ENCODE peak calls at places on chromosomes 13 and 19, in seven cellular contexts. I is prostate gland, P is transverse colon, Z is upper lobe of left lung, Q is K562, J is HCT116, H is endothelial cell of umbilical vein. Y is an unnamed sample.
A peak's percentile ranks its signal among the peaks of the same experiment; 100 is the strongest.

GRCh38 chr13:30376426-30377311 is 45.6 kb upstream of the UBE2L5 start:
- DNase-seq in I (no peak), P (peak; percentile 67), Z (no peak), Q (no peak), J (no peak), H (no peak), Y (no peak)

GRCh38 chr19:2663920-2664571 is 38.4 kb downstream of the GNG7 start:
- DNase-seq in I (no peak), P (peak; percentile 80), Z (no peak), Q (peak; percentile 24), J (no peak), H (no peak), Y (no peak)

GRCh38 chr19:42244452-42245220 is 2.2 kb upstream of the GSK3A start:
- DNase-seq in I (peak; percentile 93), P (peak; percentile 94), Z (peak; percentile 97), Q (peak; percentile 98), J (peak; percentile 93), H (peak; percentile 96), Y (peak; percentile 95)

GRCh38 chr19:3360494-3361383 is 5.6 kb upstream of the NFIC start:
- DNase-seq in I (peak; percentile 61), P (peak; percentile 74), Z (peak; percentile 93), Q (peak; percentile 85), J (no peak), H (peak; percentile 47), Y (peak; percentile 94)

GRCh38 chr13:104577029-104577820 is 1511.0 kb upstream of the SLC10A2 start:
- DNase-seq in I (no peak), P (no peak), Z (no peak), Q (no peak), J (no peak), H (no peak), Y (no peak)

GRCh38 chr19:27792576-27793127 is 1420.3 kb downstream of the UQCRFS1 start:
- DNase-seq in I (no peak), P (no peak), Z (no peak), Q (no peak), J (no peak), H (peak; percentile 2), Y (no peak)

GRCh38 chr13:113926951-113927660 is 46.8 kb downstream of the C13orf46 start:
- DNase-seq in I (no peak), P (no peak), Z (no peak), Q (no peak), J (no peak), H (no peak), Y (no peak)

GRCh38 chr13:112229992-112230872 is 145.9 kb upstream of the SPACA7 start:
- DNase-seq in I (no peak), P (no peak), Z (no peak), Q (no peak), J (no peak), H (no peak), Y (no peak)

GRCh38 chr13:93476175-93476574 is 249.6 kb downstream of the GPC6 start:
- DNase-seq in I (no peak), P (no peak), Z (no peak), Q (no peak), J (no peak), H (no peak), Y (no peak)

GRCh38 chr13:30698488-30699005 is 36.8 kb upstream of the ALOX5AP start:
- DNase-seq in I (no peak), P (no peak), Z (peak; percentile 33), Q (no peak), J (no peak), H (no peak), Y (no peak)

GRCh38 chr13:95536629-95537241 is 15.8 kb upstream of the CLDN10 start:
- DNase-seq in I (no peak), P (no peak), Z (no peak), Q (peak; percentile 11), J (peak; percentile 15), H (peak; percentile 62), Y (no peak)

GRCh38 chr13:35979378-35979911 is 151.7 kb downstream of the DCLK1 start:
- DNase-seq in I (no peak), P (peak; percentile 45), Z (no peak), Q (no peak), J (no peak), H (peak; percentile 39), Y (peak; percentile 94)

GRCh38 chr19:45154064-45154827 is 6.5 kb downstream of the NKPD1 start:
- DNase-seq in I (no peak), P (no peak), Z (no peak), Q (peak; percentile 86), J (peak; percentile 92), H (peak; percentile 13), Y (no peak)

GRCh38 chr19:55070755-55071502 is 4.7 kb upstream of the EPS8L1 start:
- DNase-seq in I (peak; percentile 36), P (peak; percentile 86), Z (no peak), Q (peak; percentile 67), J (peak; percentile 89), H (no peak), Y (no peak)

GRCh38 chr13:33123066-33123940 is 107.1 kb downstream of the KL start:
- DNase-seq in I (no peak), P (no peak), Z (no peak), Q (no peak), J (no peak), H (peak; percentile 65), Y (peak; percentile 81)

GRCh38 chr13:50386527-50387123 is 371.4 kb downstream of the KCNRG start:
- DNase-seq in I (no peak), P (no peak), Z (peak; percentile 34), Q (no peak), J (no peak), H (peak; percentile 71), Y (no peak)

DNA sequence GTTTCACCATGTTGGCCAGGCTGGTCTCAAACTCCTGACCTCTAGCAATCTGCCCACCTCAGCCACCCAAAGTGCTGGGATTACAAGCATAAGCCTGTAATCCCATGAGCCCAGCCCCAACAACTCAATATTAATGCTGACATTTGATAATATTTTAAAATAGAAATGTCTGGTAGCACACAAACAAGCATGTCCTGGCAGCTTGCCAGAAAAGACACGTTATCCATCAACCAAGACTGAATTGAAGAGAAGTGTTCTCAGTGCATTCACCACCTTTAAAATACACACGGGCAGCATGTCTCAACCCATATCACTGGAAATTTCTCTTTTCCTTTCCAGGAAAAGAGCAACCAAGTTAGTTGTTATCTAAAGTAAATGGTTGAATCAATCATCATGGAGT is 25.2 kb downstream of the LHFPL6 start:
- DNase-seq in I (no peak), P (no peak), Z (no peak), Q (no peak), J (no peak), H (no peak), Y (no peak)
- TF ChIP-seq POLR2AphosphoS5 in I (no peak), P (no peak), Z (no peak), Q (no peak), J (no peak), H (no peak), Y (no peak)

DNA sequence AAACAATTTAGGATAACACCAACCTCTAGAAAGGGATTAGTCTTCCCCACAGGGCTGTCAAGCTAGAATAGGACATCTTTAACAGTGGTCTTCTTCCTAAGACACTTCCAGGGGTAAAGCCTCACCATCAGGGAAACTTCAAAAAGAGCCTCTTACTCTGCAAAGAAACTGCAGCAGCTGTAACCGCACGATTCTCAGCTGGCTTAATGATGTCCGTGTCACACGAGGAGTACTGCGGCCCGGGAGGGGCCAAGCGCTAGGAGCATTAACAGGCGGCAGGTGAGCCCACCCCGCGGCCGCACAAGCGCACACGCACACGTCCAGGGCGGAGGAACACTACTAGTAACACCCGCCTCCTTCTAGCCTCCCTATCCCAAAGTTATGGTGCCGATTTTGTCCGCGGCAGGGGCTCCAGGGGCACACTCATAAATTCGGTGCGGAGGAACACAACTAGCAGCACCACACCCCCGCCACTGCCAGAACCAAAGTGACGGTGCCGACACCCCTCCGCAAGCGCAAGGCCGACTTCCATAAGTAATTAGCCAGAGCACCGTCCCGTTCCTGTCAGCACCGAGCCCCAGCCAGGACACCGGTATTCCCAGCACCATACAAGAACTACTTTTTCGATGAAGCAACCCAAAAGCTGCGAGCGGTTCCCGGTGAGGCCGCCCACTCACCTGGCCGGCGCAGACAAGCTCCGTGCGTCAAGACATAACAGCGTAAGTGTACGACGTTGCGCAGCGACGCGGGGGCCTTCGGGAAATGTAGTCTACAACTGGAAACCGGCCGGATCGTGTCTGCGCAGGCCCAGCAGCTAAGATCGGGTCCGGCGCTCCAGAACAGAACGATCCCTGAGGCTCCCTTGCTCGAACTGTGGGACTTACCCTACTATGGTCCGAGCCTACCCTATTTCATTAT is at the start of the genes ZNF540 and ZNF571:
- DNase-seq in I (peak; percentile 97), P (peak; percentile 95), Z (peak; percentile 95), Q (peak; percentile 94), J (no peak), H (peak; percentile 94), Y (peak; percentile 97)
- TF ChIP-seq POLR2A in I (peak; percentile 72), P (peak; percentile 58), Z (no peak), Q (peak; percentile 43), J (no peak), H (peak; percentile 17), Y (peak; percentile 57)

GRCh38 chr13:100128373-100128772 is 39.5 kb downstream of the PCCA start:
- DNase-seq in I (no peak), P (no peak), Z (no peak), Q (peak; percentile 33), J (no peak), H (no peak), Y (no peak)

GRCh38 chr13:100129605-100130004 is 40.7 kb downstream of the PCCA start:
- DNase-seq in I (no peak), P (no peak), Z (no peak), Q (no peak), J (no peak), H (peak; percentile 27), Y (no peak)

GRCh38 chr13:100125946-100126345 is 37.1 kb downstream of the PCCA start:
- DNase-seq in I (no peak), P (no peak), Z (no peak), Q (no peak), J (no peak), H (peak; percentile 57), Y (no peak)

GRCh38 chr13:100128838-100129237 is 39.9 kb downstream of the PCCA start:
- DNase-seq in I (no peak), P (no peak), Z (no peak), Q (no peak), J (no peak), H (no peak), Y (no peak)

GRCh38 chr13:100124265-100124664 is 35.4 kb downstream of the PCCA start:
- DNase-seq in I (no peak), P (no peak), Z (no peak), Q (peak; percentile 4), J (no peak), H (no peak), Y (no peak)
- TF ChIP-seq CTCF in I (no peak), P (no peak), Z (no peak), Q (no peak), J (no peak), H (no peak), Y (no peak)

DNA sequence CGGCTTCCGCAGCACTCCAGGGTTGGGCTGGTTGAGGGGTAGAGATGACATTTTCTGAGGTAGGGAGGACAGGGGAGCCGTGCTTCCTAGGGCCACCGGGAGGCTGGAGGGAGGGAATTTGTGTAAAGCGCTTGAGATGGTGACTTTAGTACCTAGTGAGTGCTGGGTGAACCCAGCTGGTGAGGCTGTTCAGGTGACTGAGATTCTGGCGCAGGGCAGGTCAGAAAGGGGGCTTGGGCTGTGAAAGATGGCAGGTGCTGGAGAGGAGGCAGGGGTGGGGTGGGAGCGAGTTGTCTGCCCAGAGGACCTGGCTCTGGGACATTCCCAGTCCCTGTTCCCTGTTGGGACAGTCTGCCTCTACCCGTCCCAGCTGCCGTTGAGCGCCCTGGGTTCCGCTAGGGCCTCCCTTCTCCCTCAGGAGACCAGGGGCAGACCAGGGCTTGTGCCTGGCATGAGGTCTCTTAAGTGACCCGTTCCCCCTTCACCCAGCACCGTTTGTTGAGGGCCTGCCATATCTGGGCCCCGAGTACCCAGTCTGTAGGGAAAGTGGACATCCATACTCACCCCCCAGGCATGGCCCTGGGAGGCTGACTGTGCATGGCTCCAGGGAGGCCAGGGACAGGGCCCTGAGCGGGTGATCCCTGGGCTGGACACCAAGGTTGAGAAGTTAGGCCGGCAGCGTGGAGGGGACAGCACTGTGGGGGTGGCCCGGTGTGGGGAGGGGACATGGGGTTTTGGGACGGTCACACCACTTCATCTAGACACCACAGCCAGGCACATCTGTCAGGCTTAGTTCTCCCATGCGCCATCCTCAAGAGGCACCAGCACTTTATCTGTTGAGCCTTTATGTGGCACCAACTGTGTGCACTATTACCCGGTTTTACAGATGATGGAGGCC is 5.0 kb downstream of the PTOV1 start:
- DNase-seq in I (no peak), P (no peak), Z (no peak), Q (no peak), J (no peak), H (no peak), Y (no peak)
- TF ChIP-seq POLR2AphosphoS5 in I (no peak), P (no peak), Z (no peak), Q (no peak), J (no peak), H (no peak), Y (no peak)

Y was measured in sigmoid colon.